ENCODE peak calls at places on chromosome 1, in nine cellular contexts. D is astrocyte of the spinal cord; V is activated T-cell treated with anti-CD3 and anti-CD28 coated beads for 1 hour; H is caudate nucleus; Q is AG20443; M is CD8-positive, alpha-beta memory T cell; B is HCT116; F is progenitor cell of endocrine pancreas; K is CD4-positive, alpha-beta T cell. S is an unnamed sample.

GRCh38 chr1:67367370-67368345 is 60.0 kb downstream of the IL12RB2 start:
- DNase-seq in Q (no peak), D (peak; percentile 17), M (no peak), F (no peak), H (no peak), B (no peak), K (no peak), V (no peak), S (no peak)

GRCh38 chr1:159779403-159779851 is 1.3 kb upstream of the DUSP23 start:
- DNase-seq in D (peak; percentile 92), F (no peak), K (no peak), M (no peak), V (no peak), H (no peak), B (no peak), Q (no peak), S (no peak)

GRCh38 chr1:234708700-234709395 is 98.9 kb upstream of the IRF2BP2 start:
- DNase-seq in D (no peak), V (no peak), B (no peak), M (no peak), Q (no peak), F (no peak), K (no peak), H (no peak), S (no peak)

GRCh38 chr1:4652631-4653327 is 1.6 kb upstream of the AJAP1 start:
- DNase-seq in B (peak; percentile 8), K (peak; percentile 37), Q (peak; percentile 90), V (peak; percentile 48), M (peak; percentile 54), H (peak; percentile 56), D (peak; percentile 25), F (peak; percentile 65), S (peak; percentile 39)

GRCh38 chr1:190373705-190374336 is 103.8 kb downstream of the BRINP3 start:
- DNase-seq in K (no peak), F (no peak), H (no peak), Q (no peak), V (no peak), M (no peak), B (peak; percentile 15), D (peak; percentile 14), S (no peak)

GRCh38 chr1:11541236-11541635 is 62.3 kb downstream of the DISP3 start:
- DNase-seq in Q (no peak), K (no peak), F (no peak), D (no peak), B (no peak), M (peak; percentile 38), V (no peak), H (no peak), S (no peak)

GRCh38 chr1:118995312-118996016 is 7.3 kb upstream of the TBX15 start:
- DNase-seq in M (no peak), B (no peak), D (no peak), F (no peak), V (no peak), H (no peak), Q (no peak), K (no peak), S (no peak)

GRCh38 chr1:94072840-94073516 is 48.0 kb downstream of the ABCA4 start:
- DNase-seq in D (no peak), M (no peak), K (no peak), F (no peak), B (no peak), H (no peak), Q (no peak), V (no peak), S (no peak)

GRCh38 chr1:185926562-185926961 is 192.4 kb downstream of the HMCN1 start:
- DNase-seq in F (no peak), K (no peak), H (no peak), V (no peak), Q (peak; percentile 8), D (peak; percentile 50), B (no peak), M (no peak), S (no peak)

GRCh38 chr1:64906447-64906846 is 59.9 kb downstream of the JAK1 start:
- DNase-seq in K (no peak), Q (no peak), D (no peak), V (no peak), B (no peak), F (no peak), H (no peak), M (no peak), S (no peak)

GRCh38 chr1:39130297-39130696 is 74.2 kb upstream of the MACF1 start:
- DNase-seq in F (no peak), M (no peak), D (peak; percentile 87), H (no peak), B (no peak), K (no peak), Q (peak; percentile 51), V (no peak), S (peak; percentile 88)

GRCh38 chr1:42999308-42999707 is 40.6 kb upstream of the SLC2A1 start:
- DNase-seq in H (no peak), V (no peak), K (no peak), F (no peak), Q (no peak), D (peak; percentile 17), B (no peak), M (no peak), S (no peak)

GRCh38 chr1:20339811-20340457 is 49.3 kb downstream of the VWA5B1 start:
- DNase-seq in F (no peak), Q (no peak), D (no peak), B (no peak), H (no peak), M (no peak), K (no peak), V (no peak), S (no peak)

GRCh38 chr1:156852414-156852874 is 6.5 kb downstream of the INSRR start:
- DNase-seq in B (no peak), H (peak; percentile 3), Q (peak; percentile 56), K (no peak), M (no peak), V (no peak), D (peak; percentile 32), F (no peak), S (no peak)

GRCh38 chr1:22889213-22889827 is 83.3 kb downstream of the LACTBL1 start:
- DNase-seq in B (peak; percentile 28), H (no peak), D (peak; percentile 57), F (no peak), V (no peak), K (no peak), M (no peak), Q (peak; percentile 62), S (peak; percentile 33)

GRCh38 chr1:156241926-156242325 is at the start of gene BGLAP:
- DNase-seq in M (no peak), D (no peak), Q (no peak), F (no peak), H (no peak), B (no peak), V (no peak), K (no peak), S (no peak)

GRCh38 chr1:5990913-5991783 is 1.1 kb downstream of the NPHP4 start:
- DNase-seq in F (peak; percentile 47), D (peak; percentile 18), V (no peak), H (peak; percentile 47), Q (peak; percentile 68), B (no peak), M (peak; percentile 64), K (no peak), S (no peak)

GRCh38 chr1:147892731-147893214 is 9.8 kb upstream of the GJA8 start:
- DNase-seq in V (no peak), K (peak; percentile 9), Q (peak; percentile 76), B (peak; percentile 24), F (no peak), M (peak; percentile 52), D (peak; percentile 63), H (no peak), S (peak; percentile 11)

GRCh38 chr1:155933591-155934096 is 569 bp downstream of the KHDC4 start:
- DNase-seq in F (no peak), V (no peak), Q (no peak), D (no peak), M (no peak), K (no peak), B (no peak), H (no peak), S (no peak)

GRCh38 chr1:75502776-75503175 is 108.1 kb downstream of the SLC44A5 start:
- DNase-seq in F (no peak), H (no peak), D (peak; percentile 78), V (no peak), M (no peak), K (no peak), Q (no peak), B (no peak), S (peak; percentile 55)

GRCh38 chr1:100597784-100598183 is 59.8 kb downstream of the GPR88 start:
- DNase-seq in H (no peak), M (no peak), B (no peak), V (no peak), D (no peak), K (no peak), F (no peak), Q (no peak), S (no peak)